ENCODE peak calls at places on chromosomes 3 and 15, in four cellular contexts. R is neural progenitor cell, Y is astrocyte, C is GM23248. P is an unnamed sample.
A peak's percentile ranks its signal among the peaks of the same experiment; 100 is the strongest.

GRCh38 chr15:40310001-40310959 is 2.5 kb upstream of the PLCB2 start:
- DNase-seq in R (peak; percentile 81), Y (no peak), C (peak; percentile 53), P (no peak)

GRCh38 chr3:170420307-170420821 is 1.7 kb downstream of the CLDN11 start:
- DNase-seq in R (peak; percentile 50), C (peak; percentile 69), Y (peak; percentile 42), P (no peak)

GRCh38 chr3:105970283-105970682 is 101.5 kb upstream of the CBLB start:
- DNase-seq in C (peak; percentile 69), R (no peak), Y (peak; percentile 36), P (peak; percentile 80)

GRCh38 chr3:169760479-169760878 is 4.4 kb downstream of the TERC start:
- DNase-seq in Y (peak; percentile 26), R (no peak), C (peak; percentile 64), P (no peak)

GRCh38 chr3:11499144-11499543 is 144.6 kb downstream of the VGLL4 start:
- DNase-seq in C (peak; percentile 90), Y (peak; percentile 99), R (no peak), P (no peak)

GRCh38 chr3:14563946-14564539 is 23.9 kb upstream of the GRIP2 start:
- DNase-seq in Y (no peak), C (no peak), R (no peak), P (no peak)

GRCh38 chr3:65963787-65964707 is 74.7 kb downstream of the MAGI1 start:
- DNase-seq in R (no peak), Y (peak; percentile 96), C (peak; percentile 96), P (no peak)

GRCh38 chr3:147904421-147904820 is 495.3 kb downstream of the ZIC1 start:
- DNase-seq in R (no peak), Y (no peak), C (no peak), P (no peak)

GRCh38 chr3:111321786-111322185 is 220.2 kb upstream of the CD96 start:
- DNase-seq in Y (no peak), C (no peak), R (no peak), P (no peak)

GRCh38 chr3:126341755-126342150 is 15.5 kb downstream of the KLF15 start:
- DNase-seq in Y (no peak), C (no peak), R (no peak), P (no peak)

GRCh38 chr15:77821188-77821958 is 188.7 kb upstream of the LINGO1 start:
- DNase-seq in Y (peak; percentile 27), C (peak; percentile 79), R (peak; percentile 85), P (no peak)

GRCh38 chr15:69555080-69555479 is 102.5 kb downstream of the RPLP1 start:
- DNase-seq in R (no peak), Y (no peak), C (no peak), P (no peak)

GRCh38 chr15:68537097-68537496 is 41.7 kb upstream of the CORO2B start:
- DNase-seq in Y (no peak), C (peak; percentile 33), R (no peak), P (no peak)

DNA sequence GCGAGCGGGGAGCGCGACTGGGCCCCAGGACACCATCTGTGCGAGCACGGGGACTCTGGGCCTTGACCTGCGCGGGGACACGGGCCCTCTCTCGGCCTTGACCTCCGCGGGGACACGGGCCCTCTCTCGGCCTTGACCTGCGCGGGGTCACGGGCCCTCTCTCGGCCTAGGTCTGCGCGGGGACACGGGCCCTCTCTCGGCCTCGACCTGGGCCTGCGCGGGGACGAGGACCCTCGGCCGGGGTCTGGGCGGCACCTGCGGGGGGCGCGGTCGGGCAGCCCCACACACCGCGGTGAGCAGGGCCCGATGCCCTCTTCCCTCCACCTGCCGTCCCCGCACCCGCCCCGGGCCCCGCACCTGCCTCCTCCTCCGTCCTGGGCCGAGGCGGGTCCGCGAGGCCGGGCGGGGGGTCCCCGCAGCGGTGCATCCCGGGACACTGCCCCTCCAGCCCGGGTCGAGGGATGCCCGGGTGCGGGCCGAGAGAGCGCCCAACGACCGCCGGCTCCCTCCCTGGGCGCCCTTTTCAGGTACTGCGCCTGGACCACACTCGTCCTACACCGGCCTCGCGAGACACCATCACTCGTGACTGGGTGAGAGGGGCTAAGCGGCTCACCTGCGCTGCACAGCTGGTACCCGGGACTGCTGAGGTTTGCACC is 15.7 kb upstream of the CERS3 start:
- DNase-seq in C (no peak), Y (no peak), R (no peak), P (no peak)
- H3K27ac ChIP-seq in C (no peak overlapping the region), Y (no peak overlapping the region), R (no peak overlapping the region), P (no peak overlapping the region)

GRCh38 chr3:181710581-181711255 is 1.0 kb upstream of the SOX2 start:
- DNase-seq in R (peak; percentile 97), C (peak; percentile 28), Y (peak; percentile 52), P (no peak)

GRCh38 chr3:181712505-181713299 is 977 bp downstream of the SOX2 start:
- DNase-seq in R (peak; percentile 73), Y (peak; percentile 64), C (peak; percentile 20), P (no peak)

GRCh38 chr3:181711325-181712135 is at the start of gene SOX2:
- DNase-seq in R (peak; percentile 98), Y (peak; percentile 84), C (peak; percentile 55), P (no peak)

GRCh38 chr3:181713300-181713647 is 1.5 kb downstream of the SOX2 start:
- DNase-seq in Y (peak; percentile 23), R (no peak), C (no peak), P (no peak)

DNA sequence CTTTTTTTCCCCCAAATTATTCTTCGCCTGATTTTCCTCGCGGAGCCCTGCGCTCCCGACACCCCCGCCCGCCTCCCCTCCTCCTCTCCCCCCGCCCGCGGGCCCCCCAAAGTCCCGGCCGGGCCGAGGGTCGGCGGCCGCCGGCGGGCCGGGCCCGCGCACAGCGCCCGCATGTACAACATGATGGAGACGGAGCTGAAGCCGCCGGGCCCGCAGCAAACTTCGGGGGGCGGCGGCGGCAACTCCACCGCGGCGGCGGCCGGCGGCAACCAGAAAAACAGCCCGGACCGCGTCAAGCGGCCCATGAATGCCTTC is 422 bp downstream of the SOX2 start:
- DNase-seq in R (peak; percentile 77), C (no peak), Y (no peak), P (no peak)
- TF ChIP-seq EZH2 in R (no peak), C (peak; percentile 76), Y (no peak), P (no peak)

GRCh38 chr3:19931767-19932188 is 2.2 kb downstream of the EFHB start:
- DNase-seq in Y (no peak), C (peak; percentile 50), R (no peak), P (no peak)

GRCh38 chr3:19937459-19938362 is 3.7 kb upstream of the EFHB start:
- DNase-seq in C (no peak), Y (peak; percentile 84), R (no peak), P (no peak)

GRCh38 chr3:19931180-19931692 is 2.8 kb downstream of the EFHB start:
- DNase-seq in C (no peak), Y (no peak), R (no peak), P (no peak)

GRCh38 chr3:19934098-19934566 is at the start of gene EFHB:
- DNase-seq in C (peak; percentile 19), Y (no peak), R (peak; percentile 86), P (no peak)

GRCh38 chr3:19932422-19932821 is 1.6 kb downstream of the EFHB start:
- DNase-seq in C (no peak), Y (no peak), R (no peak), P (no peak)
- H3K9ac ChIP-seq in C (no peak overlapping the region), Y (no peak overlapping the region), R (no peak overlapping the region), P (no peak overlapping the region)

GRCh38 chr3:149199474-149199873 is 22.2 kb downstream of the CP start:
- DNase-seq in R (no peak), Y (peak; percentile 51), C (no peak), P (no peak)

GRCh38 chr3:149204390-149204991 is 17.1 kb downstream of the CP start:
- DNase-seq in Y (no peak), C (no peak), R (no peak), P (no peak)

GRCh38 chr3:149207475-149207874 is 14.2 kb downstream of the CP start:
- DNase-seq in Y (peak; percentile 22), C (no peak), R (no peak), P (no peak)

GRCh38 chr3:149198611-149199010 is 23.0 kb downstream of the CP start:
- DNase-seq in Y (peak; percentile 76), C (peak; percentile 5), R (peak; percentile 72), P (no peak)

GRCh38 chr3:149203758-149204157 is 17.9 kb downstream of the CP start:
- DNase-seq in Y (no peak), R (no peak), C (no peak), P (no peak)
- H3K27ac ChIP-seq in Y (no peak overlapping the region), R (no peak overlapping the region), C (no peak overlapping the region), P (no peak overlapping the region)

GRCh38 chr15:28118083-28118482 is 19.0 kb upstream of the OCA2 start:
- DNase-seq in C (no peak), Y (no peak), R (no peak), P (no peak)
- TF ChIP-seq EZH2 in C (no peak), Y (no peak), R (no peak), P (no peak)